ENCODE peak calls at places on chromosomes 2 and 18, in eight cellular contexts. J is uterus, P is thyroid gland, N is adrenal gland, U is sigmoid colon, E is right lobe of liver, Y is heart left ventricle, S is IMR-90. D is an unnamed sample.

GRCh38 chr2:47616506-47616905 is 166.4 kb upstream of the MSH6 start:
- DNase-seq in E (no peak), J (no peak), Y (no peak), N (no peak), S (no peak), U (no peak), P (no peak), D (no peak)

GRCh38 chr2:191637182-191638078 is 40.5 kb upstream of the NABP1 start:
- DNase-seq in U (no peak), S (peak), P (no peak), E (no peak), Y (no peak), J (no peak), N (no peak), D (no peak)

GRCh38 chr2:28868611-28869010 is 1.5 kb downstream of the TRMT61B start:
- DNase-seq in J (no peak), E (no peak), S (no peak), U (no peak), Y (no peak), P (no peak), N (no peak), D (no peak)

GRCh38 chr2:196939381-196939780 is 12.9 kb upstream of the PGAP1 start:
- DNase-seq in Y (no peak), E (no peak), U (no peak), N (no peak), P (no peak), S (peak), J (no peak), D (no peak)

GRCh38 chr2:239049421-239050251 is 201.8 kb downstream of the TWIST2 start:
- DNase-seq in J (no peak), E (peak), S (peak), Y (no peak), P (no peak), U (peak), N (no peak), D (peak)

GRCh38 chr2:168439536-168439935 is 16.5 kb upstream of the CERS6 start:
- DNase-seq in S (peak), E (no peak), J (no peak), P (no peak), Y (no peak), U (no peak), N (no peak), D (no peak)

GRCh38 chr2:59589881-59590280 is 963.6 kb downstream of the BCL11A start:
- DNase-seq in Y (no peak), P (no peak), J (peak), S (no peak), E (no peak), U (no peak), N (no peak), D (no peak)

GRCh38 chr2:74516070-74516633 is 1.9 kb downstream of the TLX2 start:
- DNase-seq in U (peak), J (no peak), Y (peak), N (peak), E (no peak), S (peak), P (peak), D (peak)

GRCh38 chr2:207483066-207483465 is 46.7 kb upstream of the CREB1 start:
- DNase-seq in N (no peak), P (no peak), J (no peak), S (no peak), Y (no peak), U (no peak), E (no peak), D (no peak)

GRCh38 chr18:24414349-24415003 is 12.0 kb upstream of the IMPACT start:
- DNase-seq in N (no peak), P (no peak), E (no peak), S (no peak), Y (no peak), U (no peak), J (no peak), D (no peak)

GRCh38 chr2:42128731-42129486 is 40.2 kb upstream of the EML4 start:
- DNase-seq in S (peak), N (no peak), P (no peak), J (no peak), Y (no peak), U (no peak), E (no peak), D (no peak)

GRCh38 chr2:85707304-85707703 is 13.1 kb downstream of the GNLY start:
- DNase-seq in E (no peak), J (no peak), S (peak), N (peak), P (peak), Y (peak), U (peak), D (no peak)

GRCh38 chr2:241540391-241540765 is 18.2 kb upstream of the BOK start:
- DNase-seq in U (no peak), P (peak), N (peak), Y (no peak), E (peak), S (no peak), J (no peak), D (no peak)

GRCh38 chr2:106020821-106021316 is 173.2 kb downstream of the UXS1 start:
- DNase-seq in P (peak), E (no peak), U (no peak), S (no peak), Y (peak), N (peak), J (peak), D (no peak)

GRCh38 chr2:96470089-96470488 is 35.1 kb downstream of the NEURL3 start:
- DNase-seq in S (no peak), N (no peak), P (no peak), E (no peak), U (no peak), J (no peak), Y (no peak), D (no peak)

GRCh38 chr2:70472256-70472905 is 81.2 kb downstream of the TGFA start:
- DNase-seq in J (no peak), U (no peak), E (no peak), S (no peak), P (no peak), Y (no peak), N (no peak), D (no peak)

GRCh38 chr2:10202136-10202535 is 79.6 kb downstream of the RRM2 start:
- DNase-seq in E (no peak), S (peak), J (no peak), P (no peak), Y (no peak), U (no peak), N (no peak), D (no peak)

GRCh38 chr2:107585851-107586250 is 240.8 kb upstream of the RGPD4 start:
- DNase-seq in U (no peak), J (no peak), E (no peak), N (no peak), Y (no peak), P (no peak), S (peak), D (no peak)

GRCh38 chr2:170814551-170815245 is 2.0 kb upstream of the GAD1 start:
- DNase-seq in S (no peak), N (no peak), J (no peak), E (no peak), Y (no peak), U (no peak), P (no peak), D (no peak)

GRCh38 chr2:54945401-54946219 is 104.6 kb downstream of the RTN4 start:
- DNase-seq in E (peak), P (peak), J (peak), U (peak), S (peak), Y (no peak), N (peak), D (no peak)

GRCh38 chr2:25981596-25982272 is 563 bp downstream of the KIF3C start:
- DNase-seq in P (peak), J (peak), E (peak), Y (no peak), S (no peak), U (no peak), N (peak), D (no peak)

GRCh38 chr2:102064679-102065674 is 73.2 kb downstream of the IL1R2 start:
- DNase-seq in S (peak), Y (no peak), N (peak), E (no peak), U (no peak), P (no peak), J (no peak), D (no peak)

GRCh38 chr2:230773039-230773773 is 60.6 kb downstream of the CAB39 start:
- DNase-seq in J (no peak), P (no peak), N (no peak), E (no peak), U (no peak), S (no peak), Y (no peak), D (no peak)

GRCh38 chr2:43605851-43606250 is 10.0 kb upstream of the THADA start:
- DNase-seq in Y (no peak), P (no peak), E (no peak), N (no peak), S (peak), U (no peak), J (no peak), D (no peak)

GRCh38 chr2:220147186-220147585 is 519.8 kb downstream of the SLC4A3 start:
- DNase-seq in Y (no peak), S (peak), E (no peak), J (no peak), P (no peak), N (no peak), U (no peak), D (no peak)

GRCh38 chr2:174158003-174158402 is 90.3 kb downstream of the OLA1 start:
- DNase-seq in J (no peak), N (no peak), E (no peak), U (no peak), S (no peak), Y (no peak), P (peak), D (no peak)

GRCh38 chr2:162164802-162165201 is 12.8 kb upstream of the GCG start:
- DNase-seq in J (no peak), P (no peak), Y (no peak), S (peak), E (no peak), U (no peak), N (peak), D (no peak)

GRCh38 chr2:20444113-20444992 is 2.5 kb upstream of the RHOB start:
- DNase-seq in N (peak), Y (peak), S (no peak), J (no peak), P (peak), U (peak), E (no peak), D (no peak)

GRCh38 chr18:22021701-22022100 is 147.7 kb upstream of the GATA6 start:
- DNase-seq in P (no peak), S (no peak), J (no peak), Y (no peak), U (no peak), E (peak), N (no peak), D (no peak)

GRCh38 chr18:32289480-32290075 is 99.7 kb downstream of the MEP1B start:
- DNase-seq in Y (peak), U (no peak), P (peak), N (peak), J (no peak), E (no peak), S (peak), D (peak)

GRCh38 chr2:132009874-132010521 is 151.8 kb downstream of the ANKRD30BL start:
- DNase-seq in E (no peak), J (no peak), Y (no peak), P (no peak), S (no peak), U (no peak), N (no peak), D (no peak)

GRCh38 chr2:108987111-108987510 is 1.9 kb downstream of the EDAR start:
- DNase-seq in S (no peak), E (no peak), N (no peak), U (no peak), Y (no peak), P (no peak), J (no peak), D (no peak)

GRCh38 chr2:73210696-73211095 is 3.3 kb upstream of the SMYD5 start:
- DNase-seq in P (no peak), E (no peak), U (no peak), Y (no peak), N (no peak), J (no peak), S (no peak), D (no peak)

GRCh38 chr18:62767321-62767720 is 52.0 kb downstream of the PHLPP1 start:
- DNase-seq in J (no peak), E (no peak), S (no peak), Y (no peak), U (no peak), P (no peak), N (no peak), D (no peak)

GRCh38 chr2:192696857-192697256 is 502.1 kb upstream of the TMEFF2 start:
- DNase-seq in Y (no peak), N (no peak), E (no peak), J (no peak), P (no peak), S (no peak), U (no peak), D (no peak)

GRCh38 chr2:148687543-148687942 is 43.0 kb downstream of the EPC2 start:
- DNase-seq in N (no peak), S (no peak), E (no peak), U (no peak), P (no peak), J (no peak), Y (no peak), D (no peak)

GRCh38 chr2:148681443-148681842 is 36.9 kb downstream of the EPC2 start:
- DNase-seq in U (no peak), Y (no peak), J (no peak), E (no peak), N (no peak), P (no peak), S (no peak), D (no peak)

GRCh38 chr2:148680462-148680861 is 35.9 kb downstream of the EPC2 start:
- DNase-seq in E (no peak), P (no peak), Y (no peak), S (peak), N (no peak), U (no peak), J (no peak), D (no peak)

DNA sequence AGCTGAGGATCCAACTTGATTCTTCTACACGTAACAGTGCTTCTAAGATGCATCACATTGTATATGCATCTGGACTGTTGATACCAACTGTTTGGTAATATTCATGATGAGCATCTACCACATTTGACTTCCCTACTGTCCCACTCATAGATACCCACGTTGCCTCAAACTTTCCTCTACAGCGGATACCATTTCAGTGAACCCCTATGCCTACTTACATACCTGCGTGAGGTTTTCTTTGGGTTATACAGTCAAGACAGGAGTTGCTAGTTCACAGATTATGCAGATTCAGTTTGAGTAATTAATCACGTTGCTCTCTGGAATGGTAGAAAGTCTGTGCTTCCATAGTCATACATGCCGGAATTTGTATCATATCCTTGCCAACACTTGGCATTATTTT is 40.0 kb downstream of the EPC2 start:
- DNase-seq in Y (no peak), E (no peak), U (no peak), P (no peak), S (no peak), J (no peak), N (no peak), D (no peak)
- H3K27ac ChIP-seq in Y (no peak), E (no peak), U (no peak), P (no peak), S (no peak), J (no peak), N (no peak), D (no peak)

GRCh38 chr2:151827564-151828142 is 568 bp downstream of the ARL5A start:
- DNase-seq in Y (no peak), J (peak), N (peak), E (no peak), S (peak), U (peak), P (peak), D (peak)

GRCh38 chr2:151828143-151828889 is at the start of gene ARL5A:
- DNase-seq in E (peak), N (peak), U (peak), P (peak), S (peak), Y (peak), J (peak), D (peak)

GRCh38 chr2:151828890-151829324 is 686 bp upstream of the ARL5A start:
- DNase-seq in U (no peak), Y (no peak), N (no peak), P (no peak), E (no peak), J (no peak), S (no peak), D (no peak)

GRCh38 chr2:151824886-151825285 is 3.3 kb downstream of the ARL5A start:
- DNase-seq in J (no peak), Y (no peak), S (no peak), P (no peak), E (no peak), N (no peak), U (no peak), D (no peak)

GRCh38 chr2:151826737-151827157 is 1.5 kb downstream of the ARL5A start:
- DNase-seq in N (no peak), J (no peak), Y (no peak), U (no peak), E (no peak), P (no peak), S (peak), D (no peak)
- TF ChIP-seq POLR2A in N (no peak), J (no peak), Y (no peak), U (no peak), E (no peak), P (no peak), S (no peak), D (no peak)

GRCh38 chr2:45862843-45863242 is 211.4 kb downstream of the PRKCE start:
- DNase-seq in J (no peak), N (no peak), Y (no peak), E (no peak), P (no peak), S (no peak), U (no peak), D (no peak)
- H3K27ac ChIP-seq in J (no peak), N (no peak), Y (no peak), E (no peak), P (no peak), S (no peak), U (no peak), D (no peak)

GRCh38 chr2:226715347-226715990 is 84.2 kb downstream of the IRS1 start:
- DNase-seq in N (no peak), E (no peak), P (no peak), Y (no peak), J (no peak), U (no peak), S (no peak), D (no peak)
- TF ChIP-seq POLR2A in N (no peak), E (no peak), P (no peak), Y (no peak), J (no peak), U (no peak), S (no peak), D (no peak)